ENCODE peak calls at places on chromosomes 12 and 14, in nine cellular contexts. One of them, this sample, is unnamed.

GRCh38 chr12:24728366-24728765 is 220.5 kb downstream of the BCAT1 start:
- DNase-seq in NT2/D1: peak; percentile 33
- DNase-seq in H1: no peak
- DNase-seq in PC-3: peak; percentile 11
- DNase-seq in mammary epithelial cell: peak; percentile 14
- DNase-seq in neuronal stem cell: no peak
- DNase-seq in MM.1S: peak; percentile 35
- DNase-seq in astrocyte: no peak
- DNase-seq in HepG2: peak; percentile 18
- DNase-seq in this sample: peak; percentile 30

GRCh38 chr12:27652174-27652763 is 44.0 kb upstream of the REP15 start:
- DNase-seq in NT2/D1: peak; percentile 97
- DNase-seq in H1: no peak
- DNase-seq in PC-3: peak; percentile 97
- DNase-seq in mammary epithelial cell: peak; percentile 67
- DNase-seq in neuronal stem cell: peak; percentile 79
- DNase-seq in MM.1S: peak; percentile 62
- DNase-seq in astrocyte: peak; percentile 52
- DNase-seq in HepG2: peak; percentile 71
- DNase-seq in this sample: peak; percentile 92

GRCh38 chr14:103078420-103078749 is 5.6 kb upstream of the LBHD2 start:
- DNase-seq in NT2/D1: peak; percentile 52
- DNase-seq in H1: peak; percentile 60
- DNase-seq in PC-3: peak; percentile 78
- DNase-seq in mammary epithelial cell: peak; percentile 58
- DNase-seq in neuronal stem cell: peak; percentile 67
- DNase-seq in MM.1S: peak; percentile 62
- DNase-seq in astrocyte: peak; percentile 42
- DNase-seq in HepG2: peak; percentile 73
- DNase-seq in this sample: peak; percentile 89

GRCh38 chr14:105999361-106000028 is 473.1 kb downstream of the TMEM121 start:
- DNase-seq in NT2/D1: peak; percentile 20
- DNase-seq in H1: no peak
- DNase-seq in PC-3: no peak
- DNase-seq in mammary epithelial cell: no peak
- DNase-seq in neuronal stem cell: no peak
- DNase-seq in MM.1S: no peak
- DNase-seq in astrocyte: no peak
- DNase-seq in HepG2: peak; percentile 50
- DNase-seq in this sample: peak; percentile 10

GRCh38 chr14:87231336-87232026 is 761.5 kb downstream of the GALC start:
- DNase-seq in NT2/D1: no peak
- DNase-seq in H1: no peak
- DNase-seq in PC-3: no peak
- DNase-seq in mammary epithelial cell: peak; percentile 53
- DNase-seq in neuronal stem cell: no peak
- DNase-seq in MM.1S: no peak
- DNase-seq in astrocyte: peak; percentile 50
- DNase-seq in HepG2: no peak
- DNase-seq in this sample: no peak

GRCh38 chr14:57182760-57183503 is 85.8 kb downstream of the EXOC5 start:
- DNase-seq in NT2/D1: peak; percentile 22
- DNase-seq in H1: no peak
- DNase-seq in PC-3: peak; percentile 67
- DNase-seq in mammary epithelial cell: peak; percentile 2
- DNase-seq in neuronal stem cell: peak; percentile 27
- DNase-seq in MM.1S: no peak
- DNase-seq in astrocyte: no peak
- DNase-seq in HepG2: peak; percentile 15
- DNase-seq in this sample: peak; percentile 74

GRCh38 chr14:32230181-32230580 is 27.1 kb upstream of the RNU6-8 start:
- DNase-seq in NT2/D1: no peak
- DNase-seq in H1: no peak
- DNase-seq in PC-3: peak; percentile 89
- DNase-seq in mammary epithelial cell: peak; percentile 79
- DNase-seq in neuronal stem cell: no peak
- DNase-seq in MM.1S: no peak
- DNase-seq in astrocyte: peak; percentile 91
- DNase-seq in HepG2: no peak
- DNase-seq in this sample: no peak

GRCh38 chr12:9340422-9341259 is 132.4 kb upstream of the PZP start:
- DNase-seq in NT2/D1: no peak
- DNase-seq in H1: no peak
- DNase-seq in PC-3: no peak
- DNase-seq in mammary epithelial cell: peak; percentile 50
- DNase-seq in neuronal stem cell: no peak
- DNase-seq in MM.1S: no peak
- DNase-seq in astrocyte: peak; percentile 43
- DNase-seq in HepG2: no peak
- DNase-seq in this sample: no peak

GRCh38 chr14:77804592-77804991 is 4.7 kb downstream of the ADCK1 start:
- DNase-seq in NT2/D1: no peak
- DNase-seq in H1: no peak
- DNase-seq in PC-3: peak; percentile 82
- DNase-seq in mammary epithelial cell: peak; percentile 15
- DNase-seq in neuronal stem cell: no peak
- DNase-seq in MM.1S: peak; percentile 41
- DNase-seq in astrocyte: no peak
- DNase-seq in HepG2: peak; percentile 27
- DNase-seq in this sample: peak; percentile 71

GRCh38 chr14:105294142-105294597 is 6.6 kb downstream of the BRF1 start:
- DNase-seq in NT2/D1: no peak
- DNase-seq in H1: no peak
- DNase-seq in PC-3: no peak
- DNase-seq in mammary epithelial cell: no peak
- DNase-seq in neuronal stem cell: no peak
- DNase-seq in MM.1S: no peak
- DNase-seq in astrocyte: peak; percentile 45
- DNase-seq in HepG2: no peak
- DNase-seq in this sample: peak; percentile 16

GRCh38 chr12:57604454-57605307 is at the start of gene DTX3:
- DNase-seq in NT2/D1: no peak
- DNase-seq in H1: no peak
- DNase-seq in PC-3: no peak
- DNase-seq in mammary epithelial cell: no peak
- DNase-seq in neuronal stem cell: no peak
- DNase-seq in MM.1S: peak; percentile 26
- DNase-seq in astrocyte: no peak
- DNase-seq in HepG2: no peak
- DNase-seq in this sample: peak; percentile 66

GRCh38 chr12:88579941-88580871 is at the start of gene KITLG:
- DNase-seq in NT2/D1: peak; percentile 70
- DNase-seq in H1: peak; percentile 53
- DNase-seq in PC-3: peak; percentile 91
- DNase-seq in mammary epithelial cell: peak; percentile 90
- DNase-seq in neuronal stem cell: peak; percentile 84
- DNase-seq in MM.1S: peak; percentile 70
- DNase-seq in astrocyte: peak; percentile 76
- DNase-seq in HepG2: peak; percentile 56
- DNase-seq in this sample: peak; percentile 93
- H3K4me3 ChIP-seq in NT2/D1: peak within 1 kb of the TSS; percentile 67
- H3K4me3 ChIP-seq in H1: peak within 1 kb of the TSS; percentile 75
- H3K4me3 ChIP-seq in PC-3: peak within 1 kb of the TSS; percentile 94
- H3K4me3 ChIP-seq in mammary epithelial cell: peak within 1 kb of the TSS; percentile 98
- H3K4me3 ChIP-seq in neuronal stem cell: peak within 1 kb of the TSS; percentile 84
- H3K4me3 ChIP-seq in MM.1S: peak within 1 kb of the TSS; percentile 64
- H3K4me3 ChIP-seq in astrocyte: peak within 1 kb of the TSS; percentile 94
- H3K4me3 ChIP-seq in HepG2: peak within 1 kb of the TSS; percentile 74
- H3K4me3 ChIP-seq in this sample: peak within 1 kb of the TSS; percentile 57

GRCh38 chr14:34722723-34723545 is 8.5 kb upstream of the CFL2 start:
- DNase-seq in NT2/D1: no peak
- DNase-seq in H1: no peak
- DNase-seq in PC-3: peak; percentile 77
- DNase-seq in mammary epithelial cell: peak; percentile 38
- DNase-seq in neuronal stem cell: peak; percentile 51
- DNase-seq in MM.1S: peak; percentile 23
- DNase-seq in astrocyte: no peak
- DNase-seq in HepG2: peak; percentile 71
- DNase-seq in this sample: peak; percentile 32
- H3K9ac ChIP-seq in NT2/D1: no peak overlapping the region
- H3K9ac ChIP-seq in H1: no peak overlapping the region
- H3K9ac ChIP-seq in PC-3: no peak overlapping the region
- H3K9ac ChIP-seq in mammary epithelial cell: no peak overlapping the region
- H3K9ac ChIP-seq in neuronal stem cell: no peak overlapping the region
- H3K9ac ChIP-seq in MM.1S: no peak overlapping the region
- H3K9ac ChIP-seq in astrocyte: no peak overlapping the region
- H3K9ac ChIP-seq in HepG2: no peak overlapping the region
- H3K9ac ChIP-seq in this sample: no peak overlapping the region

GRCh38 chr12:6120796-6121473 is 3.5 kb downstream of the VWF start:
- DNase-seq in NT2/D1: no peak
- DNase-seq in H1: no peak
- DNase-seq in PC-3: no peak
- DNase-seq in mammary epithelial cell: no peak
- DNase-seq in neuronal stem cell: no peak
- DNase-seq in MM.1S: no peak
- DNase-seq in astrocyte: no peak
- DNase-seq in HepG2: no peak
- DNase-seq in this sample: no peak
- H3K4me3 ChIP-seq in NT2/D1: no peak overlapping the region
- H3K4me3 ChIP-seq in H1: no peak overlapping the region
- H3K4me3 ChIP-seq in PC-3: no peak overlapping the region
- H3K4me3 ChIP-seq in mammary epithelial cell: no peak overlapping the region
- H3K4me3 ChIP-seq in neuronal stem cell: no peak overlapping the region
- H3K4me3 ChIP-seq in MM.1S: no peak overlapping the region
- H3K4me3 ChIP-seq in astrocyte: no peak overlapping the region
- H3K4me3 ChIP-seq in HepG2: no peak overlapping the region
- H3K4me3 ChIP-seq in this sample: no peak overlapping the region

DNA sequence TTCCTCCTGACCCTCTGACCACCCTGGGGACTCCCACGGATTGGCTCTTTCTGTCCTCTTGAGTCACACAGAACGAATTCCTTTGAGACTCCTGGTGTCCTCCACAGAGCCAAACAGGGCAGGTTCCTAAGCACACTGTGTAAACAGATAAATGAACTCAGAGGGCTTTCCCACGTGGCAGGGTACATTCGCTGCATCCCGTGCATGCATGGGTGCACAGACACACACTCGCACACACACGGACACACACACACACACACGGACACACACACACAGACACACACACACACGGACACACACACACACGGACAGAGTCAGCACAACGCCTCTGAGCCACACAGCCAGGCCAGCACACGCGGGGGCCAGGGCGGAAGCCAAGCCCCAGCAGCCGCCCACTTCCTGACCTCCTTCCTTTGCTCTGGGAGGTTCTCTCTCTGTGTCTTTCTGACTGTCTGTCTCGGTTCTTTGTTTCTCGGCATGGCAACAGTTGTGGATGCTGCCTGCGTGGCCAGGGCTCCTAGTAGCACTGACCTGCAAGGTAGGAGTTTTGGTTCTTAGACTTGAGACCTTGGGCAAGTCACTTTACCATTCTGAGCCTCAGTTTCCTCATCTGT is 706 bp downstream of the CRACR2A start:
- DNase-seq in NT2/D1: no peak
- DNase-seq in H1: no peak
- DNase-seq in PC-3: no peak
- DNase-seq in mammary epithelial cell: no peak
- DNase-seq in neuronal stem cell: no peak
- DNase-seq in MM.1S: peak; percentile 77
- DNase-seq in astrocyte: no peak
- DNase-seq in HepG2: peak; percentile 13
- DNase-seq in this sample: no peak
- H3K9ac ChIP-seq in NT2/D1: peak overlapping the region; percentile 69
- H3K9ac ChIP-seq in H1: no peak overlapping the region
- H3K9ac ChIP-seq in PC-3: no peak overlapping the region
- H3K9ac ChIP-seq in mammary epithelial cell: no peak overlapping the region
- H3K9ac ChIP-seq in neuronal stem cell: peak overlapping the region; percentile 54
- H3K9ac ChIP-seq in MM.1S: peak overlapping the region; percentile 71
- H3K9ac ChIP-seq in astrocyte: peak overlapping the region; percentile 76
- H3K9ac ChIP-seq in HepG2: no peak overlapping the region
- H3K9ac ChIP-seq in this sample: no peak overlapping the region

DNA sequence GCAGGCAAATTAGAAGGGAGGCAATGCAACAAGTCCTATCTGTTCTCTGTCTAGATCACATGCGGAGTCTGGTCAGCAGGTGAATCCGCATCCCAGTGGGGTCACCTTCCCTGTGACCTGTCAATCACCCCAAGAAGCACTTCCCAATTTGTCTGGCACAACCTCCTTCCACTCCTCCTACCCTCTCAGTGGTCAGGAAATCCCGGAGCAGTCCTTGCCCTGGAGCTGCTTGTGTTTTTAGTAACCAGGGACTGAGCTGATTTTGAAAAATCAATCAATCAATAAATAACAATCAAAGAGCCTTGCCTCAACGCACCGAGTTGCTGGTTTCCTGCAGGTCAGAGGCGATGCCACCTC is 572 bp upstream of the ACSS3 start:
- DNase-seq in NT2/D1: peak; percentile 77
- DNase-seq in H1: peak; percentile 71
- DNase-seq in PC-3: no peak
- DNase-seq in mammary epithelial cell: no peak
- DNase-seq in neuronal stem cell: peak; percentile 57
- DNase-seq in MM.1S: no peak
- DNase-seq in astrocyte: peak; percentile 57
- DNase-seq in HepG2: peak; percentile 79
- DNase-seq in this sample: peak; percentile 80
- H3K4me3 ChIP-seq in NT2/D1: peak overlapping the region; percentile 87
- H3K4me3 ChIP-seq in H1: peak overlapping the region; percentile 79
- H3K4me3 ChIP-seq in PC-3: no peak overlapping the region
- H3K4me3 ChIP-seq in mammary epithelial cell: no peak overlapping the region
- H3K4me3 ChIP-seq in neuronal stem cell: peak overlapping the region; percentile 91
- H3K4me3 ChIP-seq in MM.1S: no peak overlapping the region
- H3K4me3 ChIP-seq in astrocyte: peak overlapping the region; percentile 61
- H3K4me3 ChIP-seq in HepG2: peak overlapping the region; percentile 85
- H3K4me3 ChIP-seq in this sample: peak overlapping the region; percentile 92

GRCh38 chr14:70530417-70530816 is 4.4 kb downstream of the ADAM20 start:
- DNase-seq in NT2/D1: no peak
- DNase-seq in H1: no peak
- DNase-seq in PC-3: peak; percentile 72
- DNase-seq in mammary epithelial cell: no peak
- DNase-seq in neuronal stem cell: no peak
- DNase-seq in MM.1S: no peak
- DNase-seq in astrocyte: no peak
- DNase-seq in HepG2: no peak
- DNase-seq in this sample: no peak
- H3K9ac ChIP-seq in NT2/D1: no peak overlapping the region
- H3K9ac ChIP-seq in H1: no peak overlapping the region
- H3K9ac ChIP-seq in PC-3: no peak overlapping the region
- H3K9ac ChIP-seq in mammary epithelial cell: no peak overlapping the region
- H3K9ac ChIP-seq in neuronal stem cell: no peak overlapping the region
- H3K9ac ChIP-seq in MM.1S: no peak overlapping the region
- H3K9ac ChIP-seq in astrocyte: no peak overlapping the region
- H3K9ac ChIP-seq in HepG2: no peak overlapping the region
- H3K9ac ChIP-seq in this sample: no peak overlapping the region